ENCODE peak calls at places on chromosomes 4 and X, in ten cellular contexts. C, T, E, I, X, R, O, K, V and Z are unnamed samples.

GRCh38 chrX:14872355-14872754 is 514 bp downstream of the FANCB start:
- DNase-seq in C (no peak), T (no peak), E (no peak), I (peak), X (no peak), R (no peak), O (no peak), K (peak), V (peak), Z (no peak)

GRCh38 chr4:9685692-9686091 is 95.7 kb upstream of the DRD5 start:
- DNase-seq in C (no peak), T (no peak), E (no peak), I (no peak), X (no peak), R (no peak), O (no peak), K (no peak), V (no peak), Z (no peak)

GRCh38 chr4:184039963-184040383 is 134.9 kb downstream of the STOX2 start:
- DNase-seq in C (no peak), T (no peak), E (no peak), I (no peak), X (no peak), R (no peak), O (no peak), K (peak), V (no peak), Z (no peak)

GRCh38 chr4:113677333-113677732 is 84.2 kb downstream of the CAMK2D start:
- DNase-seq in C (no peak), T (no peak), E (no peak), I (no peak), X (no peak), R (no peak), O (no peak), K (no peak), V (peak), Z (no peak)

GRCh38 chrX:107743995-107744394 is 31.6 kb downstream of the TSC22D3 start:
- DNase-seq in C (no peak), T (no peak), E (no peak), I (no peak), X (no peak), R (no peak), O (no peak), K (no peak), V (no peak), Z (no peak)

GRCh38 chrX:131907488-131908314 is 115.4 kb upstream of the STK26 start:
- DNase-seq in C (peak), T (no peak), E (peak), I (no peak), X (no peak), R (no peak), O (no peak), K (no peak), V (no peak), Z (no peak)

GRCh38 chrX:9873952-9874351 is 87.7 kb downstream of the SHROOM2 start:
- DNase-seq in C (no peak), T (peak), E (peak), I (peak), X (no peak), R (peak), O (peak), K (peak), V (peak), Z (peak)

GRCh38 chrX:43644124-43644701 is 11.9 kb upstream of the MAOA start:
- DNase-seq in C (no peak), T (no peak), E (no peak), I (peak), X (no peak), R (peak), O (no peak), K (no peak), V (no peak), Z (no peak)

GRCh38 chr4:8346838-8347605 is 77.5 kb downstream of the HTRA3 start:
- DNase-seq in C (no peak), T (no peak), E (peak), I (no peak), X (no peak), R (no peak), O (no peak), K (no peak), V (no peak), Z (no peak)

GRCh38 chrX:147646949-147647717 is 264.6 kb upstream of the FMR1 start:
- DNase-seq in C (no peak), T (no peak), E (no peak), I (no peak), X (no peak), R (no peak), O (no peak), K (no peak), V (no peak), Z (no peak)

GRCh38 chr4:187396106-187396505 is 599.5 kb upstream of the ZFP42 start:
- DNase-seq in C (no peak), T (no peak), E (no peak), I (no peak), X (no peak), R (no peak), O (no peak), K (no peak), V (no peak), Z (no peak)

GRCh38 chrX:32530802-32531403 is 680.4 kb downstream of the DMD start:
- DNase-seq in C (no peak), T (peak), E (no peak), I (peak), X (no peak), R (peak), O (no peak), K (peak), V (peak), Z (peak)

GRCh38 chrX:131083510-131084142 is 25.5 kb downstream of the ARHGAP36 start:
- DNase-seq in C (no peak), T (no peak), E (no peak), I (no peak), X (no peak), R (no peak), O (no peak), K (no peak), V (no peak), Z (no peak)

GRCh38 chr4:188197566-188197965 is 58.3 kb downstream of the TRIML1 start:
- DNase-seq in C (no peak), T (no peak), E (no peak), I (no peak), X (no peak), R (no peak), O (no peak), K (no peak), V (no peak), Z (no peak)

GRCh38 chr4:4606321-4606720 is 64.5 kb upstream of the STX18 start:
- DNase-seq in C (no peak), T (no peak), E (no peak), I (peak), X (no peak), R (no peak), O (no peak), K (no peak), V (no peak), Z (no peak)

GRCh38 chr4:10732235-10732975 is 47.8 kb upstream of the CLNK start:
- DNase-seq in C (no peak), T (no peak), E (no peak), I (no peak), X (no peak), R (no peak), O (no peak), K (peak), V (no peak), Z (no peak)

GRCh38 chr4:20395160-20395773 is 143.6 kb downstream of the SLIT2 start:
- DNase-seq in C (peak), T (peak), E (no peak), I (peak), X (no peak), R (peak), O (no peak), K (peak), V (peak), Z (peak)

GRCh38 chr4:15100994-15101695 is 98.9 kb downstream of the CPEB2 start:
- DNase-seq in C (no peak), T (no peak), E (no peak), I (peak), X (no peak), R (no peak), O (no peak), K (no peak), V (no peak), Z (no peak)

GRCh38 chrX:21958187-21958586 is 17.7 kb downstream of the SMS start:
- DNase-seq in C (no peak), T (no peak), E (no peak), I (no peak), X (no peak), R (no peak), O (no peak), K (no peak), V (no peak), Z (no peak)

GRCh38 chrX:9318213-9318612 is 146.6 kb upstream of the TBL1X start:
- DNase-seq in C (no peak), T (no peak), E (no peak), I (no peak), X (no peak), R (no peak), O (no peak), K (peak), V (no peak), Z (no peak)

GRCh38 chr4:119118397-119118796 is 17.2 kb upstream of the MYOZ2 start:
- DNase-seq in C (no peak), T (no peak), E (no peak), I (no peak), X (no peak), R (no peak), O (no peak), K (no peak), V (no peak), Z (no peak)

GRCh38 chr4:142238589-142238988 is 602.2 kb downstream of the IL15 start:
- DNase-seq in C (no peak), T (no peak), E (no peak), I (peak), X (peak), R (no peak), O (no peak), K (no peak), V (no peak), Z (no peak)

GRCh38 chrX:69556094-69557011 is 52.2 kb downstream of the NALF2 start:
- DNase-seq in C (no peak), T (peak), E (no peak), I (no peak), X (no peak), R (no peak), O (no peak), K (no peak), V (no peak), Z (peak)

GRCh38 chr4:175459571-175459970 is 352.5 kb downstream of the GPM6A start:
- DNase-seq in C (no peak), T (no peak), E (no peak), I (peak), X (no peak), R (no peak), O (no peak), K (no peak), V (no peak), Z (no peak)